ENCODE peak calls at places on chromosome 14, in four cellular contexts. S is BE2C, P is OCI-LY7, I is pancreas. R is an unnamed sample.

GRCh38 chr14:90513151-90514014 is 116.6 kb downstream of the CALM1 start:
- DNase-seq in S (no peak), P (no peak), I (peak), R (peak)

GRCh38 chr14:94685166-94685581 is 73.0 kb downstream of the SERPINA3 start:
- DNase-seq in S (no peak), P (peak), I (no peak), R (no peak)

GRCh38 chr14:51527073-51527472 is 124.6 kb upstream of the FRMD6 start:
- DNase-seq in S (no peak), P (no peak), I (no peak), R (peak)

GRCh38 chr14:50501642-50502041 is 30.7 kb downstream of the MAP4K5 start:
- DNase-seq in S (no peak), P (no peak), I (no peak), R (peak)

GRCh38 chr14:54207075-54207474 is 189.7 kb upstream of the CDKN3 start:
- DNase-seq in S (no peak), P (no peak), I (no peak), R (no peak)

GRCh38 chr14:61568572-61569011 is 126.7 kb upstream of the HIF1A start:
- DNase-seq in S (no peak), P (peak), I (peak), R (peak)

GRCh38 chr14:104075530-104076151 is 9.9 kb upstream of the ASPG start:
- DNase-seq in S (peak), P (peak), I (no peak), R (peak)

GRCh38 chr14:105528197-105528858 is 1.9 kb downstream of the TMEM121 start:
- DNase-seq in S (peak), P (peak), I (peak), R (peak)

GRCh38 chr14:76698631-76699030 is 62.6 kb upstream of the VASH1 start:
- DNase-seq in S (no peak), P (no peak), I (no peak), R (no peak)

GRCh38 chr14:88559852-88560251 is 3.0 kb upstream of the ZC3H14 start:
- DNase-seq in S (no peak), P (peak), I (no peak), R (peak)
- TF ChIP-seq CTCF in S (peak), P (peak), I (no peak), R (peak)

DNA sequence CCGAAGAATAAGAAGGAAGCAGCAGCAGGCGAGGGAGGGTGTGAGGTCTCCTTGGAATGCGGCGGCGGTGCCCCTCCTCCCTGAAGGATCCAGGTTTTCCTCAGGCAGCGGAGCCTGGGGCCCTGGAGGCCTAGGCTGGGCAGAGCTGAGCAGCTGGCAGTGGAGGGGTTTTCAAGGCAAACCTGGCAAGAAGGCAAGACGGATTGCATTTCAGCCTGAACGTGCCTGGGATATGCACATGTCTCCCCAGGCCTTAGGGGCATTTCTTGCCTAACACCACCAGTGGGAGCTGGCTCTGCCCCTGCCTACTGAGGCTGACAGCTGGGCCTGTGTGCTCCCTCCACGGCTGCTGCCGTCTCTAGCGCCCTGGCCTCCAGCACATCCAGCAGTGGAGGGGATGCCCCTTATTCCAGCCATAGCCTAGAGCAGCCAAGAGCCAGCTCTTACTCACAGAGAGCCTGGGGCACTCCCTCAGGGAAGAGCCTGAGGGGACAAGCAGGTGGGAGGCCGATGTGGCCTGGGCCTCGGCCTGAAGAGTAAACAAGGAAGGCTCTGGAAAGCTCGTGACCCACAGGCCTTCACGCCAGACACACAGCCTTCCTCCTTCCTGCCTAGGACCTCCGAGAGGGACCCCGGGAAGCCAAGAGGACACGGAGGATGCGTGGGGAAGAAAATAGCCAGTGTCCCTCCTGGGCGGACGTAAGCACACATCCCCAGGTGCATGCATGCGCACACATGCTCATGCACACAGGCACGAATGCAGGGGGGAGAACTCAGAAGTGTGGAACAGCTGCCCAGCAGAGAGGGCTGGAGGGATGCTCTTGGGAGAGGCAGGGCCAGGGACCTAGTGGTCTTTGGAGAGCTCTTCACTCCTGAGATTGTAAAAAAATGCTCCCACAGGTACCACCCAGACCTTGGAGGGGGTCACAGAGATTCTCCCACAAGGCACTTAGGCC is 23.0 kb upstream of the EIF2B2 start:
- DNase-seq in S (peak), P (no peak), I (peak), R (no peak)
- H3K4me3 ChIP-seq in S (no peak), P (no peak), I (no peak), R (no peak)

GRCh38 chr14:68274722-68275121 is 455.1 kb downstream of the RAD51B start:
- DNase-seq in S (no peak), P (no peak), I (no peak), R (no peak)
- TF ChIP-seq CTCF in S (no peak), P (peak), I (no peak), R (no peak)

GRCh38 chr14:89205137-89205740 is 211.8 kb downstream of the FOXN3 start:
- DNase-seq in S (no peak), P (no peak), I (no peak), R (no peak)
- H3K4me3 ChIP-seq in S (no peak), P (no peak), I (no peak), R (no peak)

DNA sequence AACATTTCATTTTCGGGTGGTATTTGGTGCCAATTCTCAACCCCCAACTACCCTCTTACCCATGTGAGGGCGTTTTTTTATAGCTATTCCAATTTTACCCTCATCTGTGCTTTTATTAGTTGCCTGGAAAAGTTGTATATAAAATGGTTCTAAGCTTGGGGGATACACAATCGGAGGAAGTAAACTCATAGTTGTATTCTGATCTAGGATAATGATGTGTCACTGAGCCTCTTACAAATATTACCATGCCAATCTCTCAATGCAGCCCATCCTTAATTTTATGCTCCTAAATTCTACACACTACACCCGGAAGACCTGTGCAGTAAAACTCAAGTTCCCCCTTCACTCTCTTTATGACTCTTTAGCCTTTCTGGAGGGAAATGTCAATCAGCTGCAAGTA is 1206.5 kb upstream of the FLRT2 start:
- DNase-seq in S (no peak), P (no peak), I (no peak), R (no peak)
- TF ChIP-seq CTCF in S (no peak), P (no peak), I (no peak), R (no peak)

DNA sequence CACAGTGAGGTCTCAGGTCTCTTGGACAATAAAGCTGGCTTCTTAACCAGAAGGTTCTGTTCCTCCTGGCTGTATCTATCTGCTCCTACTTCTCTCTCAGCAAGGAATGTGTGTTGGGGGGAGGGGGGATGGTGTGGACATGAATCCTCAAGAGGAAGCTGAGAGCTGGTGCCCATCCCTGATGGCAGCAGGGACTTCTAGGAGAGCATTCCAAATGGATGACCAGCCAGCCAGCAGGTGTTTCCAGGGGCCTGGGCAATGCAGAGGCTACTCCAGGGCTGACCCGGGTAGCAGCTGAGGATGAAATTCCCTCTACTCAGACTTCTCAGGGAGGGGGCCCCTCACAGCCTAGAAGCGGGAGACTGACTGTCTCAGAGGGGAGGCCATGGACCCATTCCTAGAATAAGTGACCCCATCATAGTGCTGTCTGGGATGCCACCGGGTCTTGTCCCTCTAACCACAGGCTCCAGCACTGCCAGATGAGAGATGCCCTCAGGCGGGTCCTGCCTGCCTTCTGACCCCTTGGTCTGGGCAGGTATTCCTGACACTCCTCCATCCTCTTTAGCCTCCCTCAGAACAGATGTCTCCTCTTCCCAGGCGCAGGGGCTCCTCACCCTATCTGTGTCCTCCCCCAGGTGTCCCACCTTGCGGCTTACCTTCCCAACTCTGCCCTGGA is 1.2 kb downstream of the RAB15 start:
- DNase-seq in S (no peak), P (no peak), I (no peak), R (no peak)
- H3K4me3 ChIP-seq in S (no peak), P (no peak), I (no peak), R (peak)

GRCh38 chr14:96945721-96946120 is 148.5 kb downstream of the VRK1 start:
- DNase-seq in S (no peak), P (no peak), I (no peak), R (no peak)

GRCh38 chr14:96938946-96939345 is 141.8 kb downstream of the VRK1 start:
- DNase-seq in S (no peak), P (no peak), I (no peak), R (peak)

GRCh38 chr14:96934961-96935360 is 137.8 kb downstream of the VRK1 start:
- DNase-seq in S (no peak), P (no peak), I (no peak), R (no peak)

GRCh38 chr14:96944297-96944696 is 147.1 kb downstream of the VRK1 start:
- DNase-seq in S (no peak), P (no peak), I (no peak), R (no peak)

GRCh38 chr14:96940009-96940408 is 142.8 kb downstream of the VRK1 start:
- DNase-seq in S (no peak), P (no peak), I (no peak), R (peak)
- TF ChIP-seq CTCF in S (no peak), P (no peak), I (no peak), R (no peak)

GRCh38 chr14:26595922-26596721 is 1.7 kb downstream of the NOVA1 start:
- DNase-seq in S (no peak), P (no peak), I (no peak), R (peak)

GRCh38 chr14:26597136-26598080 is at the start of gene NOVA1:
- DNase-seq in S (peak), P (no peak), I (peak), R (peak)

GRCh38 chr14:26598672-26599131 is 869 bp upstream of the NOVA1 start:
- DNase-seq in S (peak), P (no peak), I (no peak), R (no peak)

GRCh38 chr14:26596722-26597030 is 1.2 kb downstream of the NOVA1 start:
- DNase-seq in S (peak), P (no peak), I (peak), R (peak)

GRCh38 chr14:26598081-26598671 is 343 bp upstream of the NOVA1 start:
- DNase-seq in S (peak), P (no peak), I (peak), R (peak)
- H3K4me3 ChIP-seq in S (peak), P (no peak), I (peak), R (peak)

DNA sequence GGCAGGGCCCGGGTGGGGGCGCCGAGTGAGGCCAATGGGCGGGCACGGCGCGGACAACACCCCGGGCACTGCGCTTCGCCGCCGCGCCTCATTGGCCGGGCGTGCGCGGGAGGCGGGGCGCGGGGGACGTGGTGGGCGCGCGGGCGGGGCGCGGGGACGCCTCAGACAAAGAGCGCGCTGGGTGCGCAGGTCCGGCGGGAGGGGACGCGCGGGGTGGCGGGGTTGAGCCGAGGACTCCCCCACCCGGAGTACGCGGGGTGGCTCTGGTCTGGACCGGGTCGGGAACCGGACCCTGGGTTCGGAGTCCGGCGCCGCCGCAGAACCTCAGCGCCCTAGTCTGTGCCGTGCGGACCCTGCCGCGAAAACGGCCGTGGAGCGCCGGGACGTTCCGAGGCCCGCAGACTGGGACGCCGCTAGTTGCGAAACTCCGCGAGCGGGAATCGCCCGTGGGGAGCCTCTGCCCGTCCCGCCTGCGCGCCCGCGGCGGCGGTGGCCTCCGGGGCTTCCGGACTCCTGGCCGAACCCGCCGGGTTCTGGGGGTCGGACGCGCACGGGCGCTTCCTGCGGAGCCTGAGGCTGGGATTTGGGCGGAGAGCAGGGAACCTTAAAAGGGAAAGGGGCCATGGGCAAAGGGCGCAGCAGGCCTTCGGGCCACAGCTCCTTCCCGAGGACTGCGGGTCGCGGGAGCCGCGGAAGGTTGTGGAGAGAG is 416 bp upstream of the SLC25A29 start:
- DNase-seq in S (peak), P (peak), I (peak), R (peak)
- TF ChIP-seq CTCF in S (no peak), P (no peak), I (no peak), R (no peak)

DNA sequence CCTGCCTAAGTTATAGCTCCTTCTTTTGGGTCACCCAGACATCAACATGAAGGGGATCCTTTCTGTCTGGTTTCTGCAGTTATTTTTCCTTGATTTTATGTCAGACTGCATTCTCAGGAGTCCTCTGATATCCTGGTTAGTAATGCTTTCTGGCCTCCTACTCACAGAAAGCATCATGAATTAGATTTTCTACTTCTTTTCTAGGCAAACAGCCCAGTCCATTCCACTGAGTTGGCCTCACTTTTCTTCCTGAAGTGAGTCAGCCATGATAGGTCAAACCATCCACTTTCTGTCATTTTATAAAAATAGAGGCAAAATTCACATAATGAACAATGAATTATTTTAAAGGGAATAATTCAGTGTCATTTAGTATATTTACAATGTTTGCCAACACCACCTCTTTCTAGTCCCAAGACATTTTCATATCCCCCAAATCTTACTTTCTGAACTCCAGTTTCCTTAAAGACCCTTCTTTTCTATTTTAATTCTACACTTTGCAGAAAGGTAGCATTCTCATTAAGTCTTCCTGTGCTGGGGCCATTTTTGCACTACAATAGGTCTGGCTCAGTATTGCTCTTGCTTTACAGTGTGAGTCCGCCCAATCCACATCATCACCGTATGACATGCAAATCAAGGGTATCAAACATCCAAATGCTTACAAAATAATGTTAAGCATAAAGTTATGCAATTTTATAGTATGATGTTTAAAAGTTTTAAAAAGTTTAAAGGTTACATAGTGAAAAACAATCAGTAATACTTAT is 95.1 kb downstream of the UNC79 start:
- DNase-seq in S (no peak), P (no peak), I (no peak), R (no peak)
- H3K4me3 ChIP-seq in S (no peak), P (no peak), I (no peak), R (no peak)